ENCODE peak calls at places on chromosomes 6 and 20, in ten cellular contexts. W is HS-5, D is activated T-cell treated with anti-CD3 and anti-CD28 coated beads for 24 hours, K is AG08395, Q is lung microvascular endothelial cell, S is NCI-H1417, N is sigmoid colon, I is NCI-H1105, P is iris pigment epithelial cell, X is mucosa of gallbladder. G is an unnamed sample.

GRCh38 chr20:25203891-25204320 is 8.4 kb downstream of the ENTPD6 start:
- DNase-seq in Q (no peak), N (no peak), I (no peak), X (no peak), P (no peak), K (no peak), S (no peak), D (no peak), W (no peak), G (no peak)

GRCh38 chr20:24694157-24694726 is 224.8 kb downstream of the SYNDIG1 start:
- DNase-seq in W (no peak), D (no peak), N (peak), Q (no peak), K (no peak), X (peak), S (no peak), I (no peak), P (no peak), G (no peak)

GRCh38 chr6:3946779-3947178 is 97.6 kb downstream of the FAM50B start:
- DNase-seq in I (no peak), N (no peak), Q (no peak), W (no peak), P (no peak), K (no peak), D (no peak), X (no peak), S (no peak), G (no peak)

GRCh38 chr6:28005975-28006374 is 48.9 kb downstream of the OR2B6 start:
- DNase-seq in P (no peak), X (no peak), S (no peak), Q (no peak), I (no peak), K (no peak), D (no peak), N (no peak), W (no peak), G (no peak)

GRCh38 chr6:6586671-6587526 is 1.6 kb upstream of the LY86 start:
- DNase-seq in P (no peak), S (no peak), I (no peak), W (no peak), X (no peak), Q (no peak), N (no peak), K (no peak), D (no peak), G (no peak)

GRCh38 chr6:89655122-89655521 is 16.6 kb upstream of the LYRM2 start:
- DNase-seq in I (no peak), P (peak), N (no peak), W (no peak), X (no peak), Q (peak), D (no peak), K (no peak), S (no peak), G (no peak)

GRCh38 chr6:2583459-2583858 is 167.3 kb downstream of the MYLK4 start:
- DNase-seq in D (no peak), Q (no peak), P (no peak), W (no peak), X (no peak), S (no peak), I (no peak), K (no peak), N (no peak), G (no peak)

GRCh38 chr6:38055210-38055609 is 235.7 kb downstream of the ZFAND3 start:
- DNase-seq in N (no peak), X (no peak), S (no peak), P (no peak), Q (no peak), D (no peak), K (no peak), I (no peak), W (no peak), G (no peak)

GRCh38 chr20:21515300-21516179 is 1.7 kb upstream of the NKX2-2 start:
- DNase-seq in D (no peak), Q (no peak), N (no peak), W (no peak), K (no peak), I (no peak), S (no peak), X (no peak), P (no peak), G (no peak)

GRCh38 chr6:17995414-17995813 is 8.0 kb upstream of the KIF13A start:
- DNase-seq in D (no peak), W (no peak), S (no peak), X (no peak), Q (no peak), I (no peak), K (no peak), P (no peak), N (no peak), G (no peak)

G was measured in AG20443.